ENCODE peak calls at places on chromosomes 1 and 21, in six cellular contexts. F is psoas muscle, Z is PC-9, C is kidney, X is transverse colon, R is GM23248. L is an unnamed sample.

GRCh38 chr1:236103646-236104218 is 38.6 kb upstream of the GPR137B start:
- DNase-seq in F (no peak), Z (peak), C (no peak), X (peak), R (peak), L (peak)

GRCh38 chr1:206912445-206913095 is 9.2 kb downstream of the FCMR start:
- DNase-seq in F (peak), Z (peak), C (peak), X (peak), R (peak), L (peak)

GRCh38 chr1:212485895-212486590 is 53.3 kb downstream of the NENF start:
- DNase-seq in F (peak), Z (peak), C (peak), X (peak), R (peak), L (peak)

GRCh38 chr1:181816608-181817007 is 244.9 kb downstream of the ZNF648 start:
- DNase-seq in F (no peak), Z (no peak), C (no peak), X (no peak), R (no peak), L (no peak)

GRCh38 chr1:17170571-17170970 is 34.4 kb upstream of the PADI1 start:
- DNase-seq in F (no peak), Z (no peak), C (no peak), X (no peak), R (peak), L (no peak)

GRCh38 chr1:47675047-47675675 is 237.3 kb downstream of the FOXD2 start:
- DNase-seq in F (no peak), Z (no peak), C (no peak), X (no peak), R (no peak), L (peak)

GRCh38 chr1:91732291-91732953 is 153.5 kb downstream of the TGFBR3 start:
- DNase-seq in F (peak), Z (peak), C (peak), X (no peak), R (peak), L (peak)

GRCh38 chr1:30847358-30847972 is 61.1 kb downstream of the SDC3 start:
- DNase-seq in F (peak), Z (peak), C (peak), X (peak), R (no peak), L (peak)

GRCh38 chr1:222454782-222455181 is 93.1 kb downstream of the HHIPL2 start:
- DNase-seq in F (peak), Z (no peak), C (no peak), X (peak), R (peak), L (peak)

GRCh38 chr1:195097316-195097715 is 1510.9 kb downstream of the KCNT2 start:
- DNase-seq in F (no peak), Z (peak), C (peak), X (no peak), R (no peak), L (no peak)

GRCh38 chr21:30028537-30028936 is 88.7 kb upstream of the GRIK1 start:
- DNase-seq in F (no peak), Z (no peak), C (no peak), X (no peak), R (no peak), L (no peak)

GRCh38 chr1:247679639-247680038 is at the start of gene OR13G1:
- DNase-seq in F (no peak), Z (no peak), C (no peak), X (no peak), R (no peak), L (no peak)

GRCh38 chr1:10779201-10779600 is 17.2 kb downstream of the CASZ1 start:
- DNase-seq in F (no peak), Z (peak), C (peak), X (peak), R (no peak), L (no peak)

GRCh38 chr1:229396607-229397189 is 37.2 kb downstream of the ACTA1 start:
- DNase-seq in F (no peak), Z (no peak), C (no peak), X (no peak), R (no peak), L (no peak)

GRCh38 chr1:34864759-34865158 is 5.2 kb upstream of the SMIM12 start:
- DNase-seq in F (no peak), Z (no peak), C (no peak), X (no peak), R (no peak), L (no peak)

GRCh38 chr1:37096523-37096922 is 62.2 kb upstream of the GRIK3 start:
- DNase-seq in F (no peak), Z (no peak), C (no peak), X (no peak), R (no peak), L (no peak)

GRCh38 chr1:40901886-40902633 is 39.9 kb upstream of the CITED4 start:
- DNase-seq in F (peak), Z (peak), C (peak), X (no peak), R (peak), L (no peak)

GRCh38 chr21:45020629-45021427 is 53.6 kb upstream of the ADARB1 start:
- DNase-seq in F (peak), Z (no peak), C (no peak), X (no peak), R (no peak), L (no peak)

GRCh38 chr21:25573409-25574206 is 33.7 kb downstream of the MRPL39 start:
- DNase-seq in F (no peak), Z (peak), C (no peak), X (no peak), R (peak), L (peak)

GRCh38 chr1:231934797-231935196 is 308.2 kb downstream of the DISC1 start:
- DNase-seq in F (no peak), Z (no peak), C (no peak), X (no peak), R (no peak), L (no peak)

GRCh38 chr1:39047374-39048229 is 21.5 kb downstream of the NDUFS5 start:
- DNase-seq in F (peak), Z (peak), C (no peak), X (no peak), R (peak), L (peak)

GRCh38 chr1:34844252-34844634 is 15.3 kb downstream of the SMIM12 start:
- DNase-seq in F (no peak), Z (peak), C (no peak), X (no peak), R (no peak), L (no peak)

GRCh38 chr1:189405419-189405818 is 1072.2 kb downstream of the BRINP3 start:
- DNase-seq in F (no peak), Z (no peak), C (no peak), X (no peak), R (no peak), L (no peak)

GRCh38 chr1:209354111-209354839 is 229.2 kb upstream of the CAMK1G start:
- DNase-seq in F (peak), Z (peak), C (no peak), X (peak), R (peak), L (peak)

GRCh38 chr1:14106679-14107313 is 406.8 kb downstream of the PRDM2 start:
- DNase-seq in F (no peak), Z (no peak), C (no peak), X (no peak), R (no peak), L (no peak)

GRCh38 chr1:187692799-187693198 is 864.0 kb downstream of the PLA2G4A start:
- DNase-seq in F (no peak), Z (no peak), C (no peak), X (no peak), R (no peak), L (no peak)

GRCh38 chr1:11527541-11528452 is 48.8 kb downstream of the DISP3 start:
- DNase-seq in F (no peak), Z (no peak), C (peak), X (no peak), R (no peak), L (no peak)

GRCh38 chr21:26212220-26212619 is 41.6 kb upstream of the APP start:
- DNase-seq in F (no peak), Z (no peak), C (no peak), X (no peak), R (no peak), L (no peak)

GRCh38 chr1:91579658-91580228 is 79.1 kb downstream of the CDC7 start:
- DNase-seq in F (no peak), Z (no peak), C (no peak), X (no peak), R (no peak), L (no peak)

GRCh38 chr1:156948708-156949107 is 28.3 kb downstream of the LRRC71 start:
- DNase-seq in F (no peak), Z (no peak), C (no peak), X (no peak), R (no peak), L (peak)

GRCh38 chr1:64516301-64516700 is 46.4 kb downstream of the CACHD1 start:
- DNase-seq in F (no peak), Z (no peak), C (no peak), X (no peak), R (peak), L (no peak)

GRCh38 chr1:203692565-203693470 is 66.2 kb downstream of the ATP2B4 start:
- DNase-seq in F (peak), Z (peak), C (peak), X (peak), R (peak), L (peak)

GRCh38 chr1:205813755-205814058 is 709 bp upstream of the SLC41A1 start:
- DNase-seq in F (no peak), Z (no peak), C (no peak), X (no peak), R (no peak), L (no peak)

GRCh38 chr1:154479764-154480421 is 22.1 kb upstream of the TDRD10 start:
- DNase-seq in F (no peak), Z (peak), C (no peak), X (peak), R (peak), L (peak)

GRCh38 chr1:175649416-175649815 is 94.0 kb downstream of the TNR start:
- DNase-seq in F (no peak), Z (no peak), C (no peak), X (no peak), R (no peak), L (no peak)

GRCh38 chr1:47184090-47184735 is 5.6 kb downstream of the PDZK1IP1 start:
- DNase-seq in F (no peak), Z (no peak), C (no peak), X (no peak), R (peak), L (no peak)

DNA sequence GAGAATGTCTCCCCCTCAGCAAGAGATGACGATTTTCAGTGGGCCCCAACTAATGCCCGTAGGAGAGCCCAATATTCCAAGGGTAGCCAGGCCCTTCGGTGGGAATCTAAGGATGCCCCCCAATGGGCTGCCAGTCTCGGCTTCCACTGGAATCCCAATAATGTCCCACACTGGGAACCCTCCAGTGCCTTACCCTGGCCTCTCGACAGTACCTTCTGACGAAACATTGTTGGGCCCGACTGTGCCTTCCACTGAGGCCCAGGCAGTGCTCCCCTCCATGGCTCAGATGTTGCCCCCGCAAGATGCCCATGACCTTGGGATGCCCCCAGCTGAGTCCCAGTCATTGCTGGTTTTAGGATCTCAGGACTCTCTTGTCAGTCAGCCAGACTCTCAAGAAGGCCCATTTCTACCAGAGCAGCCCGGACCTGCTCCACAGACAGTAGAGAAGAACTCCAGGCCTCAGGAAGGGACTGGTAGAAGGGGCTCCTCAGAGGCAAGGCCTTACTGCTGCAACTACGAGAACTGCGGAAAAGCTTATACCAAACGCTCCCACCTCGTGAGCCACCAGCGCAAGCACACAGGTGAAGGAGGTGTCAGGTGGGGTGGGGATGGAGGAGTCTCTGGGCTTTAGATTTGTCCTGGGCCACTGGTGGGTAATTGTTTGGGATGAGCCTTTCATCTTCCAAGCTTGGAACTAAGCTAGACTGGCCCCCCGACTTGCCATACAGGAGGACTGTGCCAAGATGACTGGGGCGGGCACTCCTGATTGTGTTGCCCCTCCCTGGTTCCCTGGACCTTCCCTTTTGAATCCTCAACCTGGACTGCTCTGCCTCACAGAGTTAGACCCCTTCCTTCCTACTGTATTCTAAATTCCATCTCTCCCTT is 11.2 kb downstream of the KLF17 start:
- DNase-seq in F (no peak), Z (no peak), C (no peak), X (no peak), R (no peak), L (no peak)
- H3K4me3 ChIP-seq in F (no peak), Z (no peak), C (no peak), X (no peak), R (no peak), L (no peak)

GRCh38 chr1:44723496-44724407 is 7.2 kb downstream of the RNU5D-1 start:
- DNase-seq in F (no peak), Z (no peak), C (no peak), X (peak), R (no peak), L (peak)

GRCh38 chr1:44721521-44722361 is 9.2 kb downstream of the RNU5D-1 start:
- DNase-seq in F (no peak), Z (peak), C (no peak), X (peak), R (peak), L (peak)

GRCh38 chr1:44725309-44725698 is 5.7 kb downstream of the RNU5D-1 start:
- DNase-seq in F (no peak), Z (no peak), C (no peak), X (no peak), R (no peak), L (no peak)

GRCh38 chr1:44724408-44725308 is 6.3 kb downstream of the RNU5D-1 start:
- DNase-seq in F (no peak), Z (no peak), C (no peak), X (no peak), R (no peak), L (no peak)

DNA sequence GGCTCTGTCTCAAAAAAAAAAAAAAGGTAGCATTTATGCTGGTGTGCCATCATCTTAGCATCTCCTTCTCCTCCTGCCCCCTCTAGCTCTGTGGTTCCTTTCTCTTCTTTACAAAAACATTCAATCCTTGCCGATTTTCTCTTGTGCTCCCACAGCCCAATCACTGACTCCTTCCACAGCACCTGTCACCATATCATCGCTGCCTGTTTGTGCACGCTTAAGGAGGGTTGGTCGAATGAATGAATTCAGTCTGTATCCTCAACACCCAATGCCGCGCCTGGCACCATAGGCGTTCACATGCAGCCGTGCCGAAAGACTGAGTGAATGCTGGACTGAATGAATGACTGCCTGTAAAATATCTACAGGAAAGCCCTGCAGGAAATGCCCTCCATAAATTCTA is 7.9 kb downstream of the RNU5D-1 start:
- DNase-seq in F (no peak), Z (no peak), C (no peak), X (no peak), R (no peak), L (no peak)
- H3K4me3 ChIP-seq in F (no peak), Z (no peak), C (no peak), X (no peak), R (no peak), L (no peak)

GRCh38 chr1:16019580-16020277 is 1.9 kb upstream of the HSPB7 start:
- DNase-seq in F (peak), Z (no peak), C (no peak), X (no peak), R (peak), L (peak)

GRCh38 chr1:16017461-16018303 is at the start of gene HSPB7:
- DNase-seq in F (peak), Z (no peak), C (peak), X (peak), R (peak), L (peak)

GRCh38 chr1:16020325-16020724 is 1.5 kb upstream of the CLCNKA start:
- DNase-seq in F (peak), Z (no peak), C (no peak), X (no peak), R (no peak), L (no peak)

GRCh38 chr1:16018308-16018707 is 465 bp upstream of the HSPB7 start:
- DNase-seq in F (peak), Z (no peak), C (no peak), X (no peak), R (peak), L (no peak)

GRCh38 chr1:16018749-16019515 is 1.1 kb upstream of the HSPB7 start:
- DNase-seq in F (peak), Z (no peak), C (no peak), X (no peak), R (peak), L (no peak)
- H3K4me3 ChIP-seq in F (peak), Z (no peak), C (no peak), X (no peak), R (no peak), L (no peak)

GRCh38 chr1:67148516-67149178 is 13.9 kb upstream of the C1orf141 start:
- DNase-seq in F (no peak), Z (peak), C (no peak), X (no peak), R (peak), L (no peak)
- H3K4me3 ChIP-seq in F (no peak), Z (no peak), C (peak), X (no peak), R (peak), L (no peak)

DNA sequence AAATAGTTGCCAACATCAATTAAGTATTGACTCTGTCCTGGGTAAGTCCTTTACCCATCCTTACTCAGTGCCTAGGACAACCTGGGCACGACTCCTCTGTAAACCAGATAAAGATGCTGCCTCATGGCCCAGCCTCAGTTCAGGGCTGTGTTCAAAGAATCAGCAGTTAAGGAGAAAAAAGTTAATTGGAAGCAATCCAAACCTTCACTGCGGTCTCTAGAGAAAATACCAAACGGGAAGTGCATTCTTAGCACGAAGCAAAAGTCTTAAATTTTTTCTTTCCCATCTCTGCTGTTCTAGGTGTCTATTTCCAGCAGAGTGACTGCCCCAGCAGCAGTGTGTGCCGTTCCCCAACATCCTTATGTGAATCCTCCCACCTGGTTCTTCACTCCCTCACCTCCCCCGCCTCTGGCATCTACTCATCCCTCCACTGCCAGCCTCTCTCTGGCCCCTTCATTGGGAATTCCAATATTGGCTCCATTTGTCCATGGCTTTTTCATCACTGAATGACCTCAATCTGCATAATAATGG is 23.2 kb downstream of the KANK4 start:
- DNase-seq in F (no peak), Z (no peak), C (no peak), X (no peak), R (peak), L (no peak)
- H3K4me3 ChIP-seq in F (no peak), Z (no peak), C (no peak), X (no peak), R (peak), L (no peak)

GRCh38 chr1:56189946-56190920 is 389.1 kb downstream of the PLPP3 start:
- DNase-seq in F (no peak), Z (no peak), C (no peak), X (no peak), R (no peak), L (no peak)
- H3K4me3 ChIP-seq in F (peak), Z (no peak), C (no peak), X (no peak), R (peak), L (no peak)

DNA sequence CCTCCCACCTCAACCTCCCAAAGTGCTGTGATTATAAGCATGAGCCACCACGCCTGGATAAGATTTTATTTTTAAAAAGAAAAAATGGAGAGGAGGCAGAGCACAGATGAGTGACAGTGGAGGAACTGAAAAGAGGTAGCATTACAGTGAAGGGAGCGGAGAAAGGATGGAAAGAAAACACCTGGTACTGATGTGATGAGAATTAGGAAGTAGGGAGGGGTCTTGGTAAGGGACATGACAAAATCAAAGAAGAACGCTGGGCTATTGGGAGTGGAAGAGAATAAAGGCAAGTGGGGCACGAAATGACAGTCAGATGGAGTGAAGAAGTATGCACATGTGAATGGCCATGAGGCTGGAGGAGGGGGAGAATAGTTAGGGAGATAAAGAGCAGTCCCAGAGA is 2.3 kb downstream of the FCRLA start:
- DNase-seq in F (no peak), Z (no peak), C (no peak), X (no peak), R (no peak), L (no peak)
- H3K4me3 ChIP-seq in F (no peak), Z (no peak), C (no peak), X (no peak), R (no peak), L (no peak)

L was measured in adrenal gland.